ENCODE peak calls at places on chromosomes 1 and 21, in ten cellular contexts. One of them, this sample, is unnamed.

GRCh38 chr1:159778266-159778665 is 2.5 kb upstream of the DUSP23 start:
- DNase-seq in HFF-Myc: no peak
- DNase-seq in stomach: no peak
- DNase-seq in psoas muscle: no peak
- DNase-seq in K562: no peak
- DNase-seq in astrocyte: no peak
- DNase-seq in ovary: no peak
- DNase-seq in IMR-90: no peak
- DNase-seq in heart right ventricle: no peak
- DNase-seq in cardiac muscle cell: no peak
- DNase-seq in this sample: no peak

GRCh38 chr1:231421616-231421970 is 494 bp downstream of the EGLN1 start:
- DNase-seq in HFF-Myc: no peak
- DNase-seq in stomach: peak
- DNase-seq in psoas muscle: no peak
- DNase-seq in K562: no peak
- DNase-seq in astrocyte: no peak
- DNase-seq in ovary: no peak
- DNase-seq in IMR-90: peak
- DNase-seq in heart right ventricle: peak
- DNase-seq in cardiac muscle cell: peak
- DNase-seq in this sample: no peak

GRCh38 chr1:246597340-246597739 is 31.1 kb downstream of the CNST start:
- DNase-seq in HFF-Myc: peak
- DNase-seq in stomach: peak
- DNase-seq in psoas muscle: no peak
- DNase-seq in K562: no peak
- DNase-seq in astrocyte: peak
- DNase-seq in ovary: no peak
- DNase-seq in IMR-90: peak
- DNase-seq in heart right ventricle: no peak
- DNase-seq in cardiac muscle cell: peak
- DNase-seq in this sample: peak

GRCh38 chr1:15714438-15715136 is 21.5 kb upstream of the SLC25A34 start:
- DNase-seq in HFF-Myc: no peak
- DNase-seq in stomach: no peak
- DNase-seq in psoas muscle: no peak
- DNase-seq in K562: no peak
- DNase-seq in astrocyte: peak
- DNase-seq in ovary: no peak
- DNase-seq in IMR-90: peak
- DNase-seq in heart right ventricle: no peak
- DNase-seq in cardiac muscle cell: peak
- DNase-seq in this sample: no peak

GRCh38 chr1:28322209-28322608 is 6.6 kb upstream of the MED18 start:
- DNase-seq in HFF-Myc: no peak
- DNase-seq in stomach: no peak
- DNase-seq in psoas muscle: no peak
- DNase-seq in K562: no peak
- DNase-seq in astrocyte: no peak
- DNase-seq in ovary: no peak
- DNase-seq in IMR-90: no peak
- DNase-seq in heart right ventricle: no peak
- DNase-seq in cardiac muscle cell: no peak
- DNase-seq in this sample: no peak

GRCh38 chr1:18907914-18908845 is 5.8 kb upstream of the ALDH4A1 start:
- DNase-seq in HFF-Myc: no peak
- DNase-seq in stomach: no peak
- DNase-seq in psoas muscle: no peak
- DNase-seq in K562: peak
- DNase-seq in astrocyte: no peak
- DNase-seq in ovary: no peak
- DNase-seq in IMR-90: no peak
- DNase-seq in heart right ventricle: no peak
- DNase-seq in cardiac muscle cell: no peak
- DNase-seq in this sample: no peak

GRCh38 chr1:224579526-224579925 is 36.6 kb upstream of the CNIH3 start:
- DNase-seq in HFF-Myc: peak
- DNase-seq in stomach: no peak
- DNase-seq in psoas muscle: no peak
- DNase-seq in K562: no peak
- DNase-seq in astrocyte: peak
- DNase-seq in ovary: no peak
- DNase-seq in IMR-90: peak
- DNase-seq in heart right ventricle: no peak
- DNase-seq in cardiac muscle cell: no peak
- DNase-seq in this sample: no peak

GRCh38 chr1:77543822-77544448 is 138.5 kb downstream of the ZZZ3 start:
- DNase-seq in HFF-Myc: no peak
- DNase-seq in stomach: no peak
- DNase-seq in psoas muscle: no peak
- DNase-seq in K562: no peak
- DNase-seq in astrocyte: no peak
- DNase-seq in ovary: no peak
- DNase-seq in IMR-90: peak
- DNase-seq in heart right ventricle: no peak
- DNase-seq in cardiac muscle cell: no peak
- DNase-seq in this sample: no peak

GRCh38 chr21:28961927-28962326 is 30.8 kb downstream of the LTN1 start:
- DNase-seq in HFF-Myc: no peak
- DNase-seq in stomach: no peak
- DNase-seq in psoas muscle: no peak
- DNase-seq in K562: no peak
- DNase-seq in astrocyte: no peak
- DNase-seq in ovary: no peak
- DNase-seq in IMR-90: no peak
- DNase-seq in heart right ventricle: no peak
- DNase-seq in cardiac muscle cell: no peak
- DNase-seq in this sample: peak

GRCh38 chr1:25971044-25971881 is 26.6 kb downstream of the PAFAH2 start:
- DNase-seq in HFF-Myc: no peak
- DNase-seq in stomach: no peak
- DNase-seq in psoas muscle: no peak
- DNase-seq in K562: no peak
- DNase-seq in astrocyte: no peak
- DNase-seq in ovary: no peak
- DNase-seq in IMR-90: peak
- DNase-seq in heart right ventricle: no peak
- DNase-seq in cardiac muscle cell: no peak
- DNase-seq in this sample: no peak

DNA sequence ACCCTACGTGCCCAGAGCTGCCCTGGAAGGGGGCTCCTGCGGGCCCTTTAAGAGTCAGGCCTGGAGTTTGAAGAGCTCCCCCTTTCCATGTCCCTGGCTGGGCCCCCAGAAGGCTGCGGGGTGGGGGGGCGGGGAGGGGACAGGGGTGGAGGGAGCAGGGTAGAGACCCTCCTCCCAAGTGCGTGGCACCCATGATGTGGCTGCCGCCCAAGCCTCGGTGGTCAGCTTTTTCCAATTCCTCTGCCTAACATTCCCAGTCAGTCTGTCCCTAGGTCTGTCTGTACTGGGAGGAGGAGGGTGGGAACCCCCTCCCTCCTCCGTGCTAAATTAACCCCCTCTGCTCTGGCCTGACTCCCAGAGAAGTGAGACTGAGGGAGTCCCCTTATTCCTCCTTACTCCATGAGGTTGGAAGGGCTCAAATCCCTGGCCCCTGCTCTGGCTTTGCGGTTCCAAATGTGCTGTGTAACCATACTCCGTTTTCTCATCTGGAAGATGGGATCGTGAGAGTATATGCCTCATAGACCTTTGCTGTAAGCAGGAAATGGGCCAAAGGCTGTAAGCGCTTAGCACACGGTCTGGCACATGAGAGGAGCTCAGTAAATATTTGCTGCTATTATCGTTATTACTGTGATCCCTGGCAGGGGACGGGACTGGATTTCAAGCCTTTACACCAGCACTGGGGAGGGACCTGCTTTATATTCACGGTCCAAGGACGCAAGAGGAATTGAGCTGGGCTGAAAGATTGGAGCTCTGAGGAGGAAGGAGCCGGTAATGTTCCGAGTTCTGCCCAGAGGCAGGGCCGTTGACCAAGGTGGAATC is 653 bp upstream of the COL16A1 start:
- DNase-seq in HFF-Myc: peak
- DNase-seq in stomach: peak
- DNase-seq in psoas muscle: peak
- DNase-seq in K562: no peak
- DNase-seq in astrocyte: peak
- DNase-seq in ovary: no peak
- DNase-seq in IMR-90: peak
- DNase-seq in heart right ventricle: no peak
- DNase-seq in cardiac muscle cell: peak
- DNase-seq in this sample: peak
- H3K4me3 ChIP-seq in HFF-Myc: peak
- H3K4me3 ChIP-seq in stomach: peak
- H3K4me3 ChIP-seq in psoas muscle: peak
- H3K4me3 ChIP-seq in K562: no peak
- H3K4me3 ChIP-seq in astrocyte: peak
- H3K4me3 ChIP-seq in ovary: peak
- H3K4me3 ChIP-seq in IMR-90: peak
- H3K4me3 ChIP-seq in heart right ventricle: peak
- H3K4me3 ChIP-seq in cardiac muscle cell: peak
- H3K4me3 ChIP-seq in this sample: peak

GRCh38 chr1:116881879-116882520 is 27.7 kb upstream of the PTGFRN start:
- DNase-seq in HFF-Myc: no peak
- DNase-seq in stomach: peak
- DNase-seq in psoas muscle: peak
- DNase-seq in K562: peak
- DNase-seq in astrocyte: peak
- DNase-seq in ovary: peak
- DNase-seq in IMR-90: peak
- DNase-seq in heart right ventricle: no peak
- DNase-seq in cardiac muscle cell: peak
- DNase-seq in this sample: no peak
- TF ChIP-seq CTCF in HFF-Myc: peak
- TF ChIP-seq CTCF in stomach: no peak
- TF ChIP-seq CTCF in psoas muscle: no peak
- TF ChIP-seq CTCF in K562: peak
- TF ChIP-seq CTCF in astrocyte: no peak
- TF ChIP-seq CTCF in ovary: no peak
- TF ChIP-seq CTCF in IMR-90: no peak
- TF ChIP-seq CTCF in heart right ventricle: peak
- TF ChIP-seq CTCF in cardiac muscle cell: peak
- TF ChIP-seq CTCF in this sample: peak

DNA sequence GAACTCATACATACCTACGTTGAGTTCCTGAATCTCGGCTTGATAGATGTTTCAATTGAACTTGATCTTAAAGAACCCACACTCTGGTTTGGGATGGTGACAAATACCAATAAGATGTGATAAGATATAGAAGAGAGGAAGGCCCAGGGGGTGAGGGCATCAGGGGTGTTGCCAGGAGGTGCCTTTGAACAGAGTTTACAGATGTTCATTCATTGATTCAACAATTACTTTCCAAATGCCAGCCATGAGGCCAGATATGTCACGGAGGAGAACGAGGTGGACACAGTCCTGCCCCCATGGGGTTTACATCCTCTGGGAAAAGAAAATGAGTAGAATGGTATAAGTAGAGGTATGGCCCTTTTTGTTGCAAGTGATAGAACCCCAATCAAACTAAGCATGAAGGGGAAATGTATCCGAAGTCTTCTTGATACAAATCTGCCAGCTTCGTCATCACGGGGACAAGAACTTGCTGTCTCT is 659 bp downstream of the LRRC71 start:
- DNase-seq in HFF-Myc: no peak
- DNase-seq in stomach: no peak
- DNase-seq in psoas muscle: no peak
- DNase-seq in K562: no peak
- DNase-seq in astrocyte: no peak
- DNase-seq in ovary: no peak
- DNase-seq in IMR-90: no peak
- DNase-seq in heart right ventricle: no peak
- DNase-seq in cardiac muscle cell: no peak
- DNase-seq in this sample: no peak
- H3K4me3 ChIP-seq in HFF-Myc: no peak
- H3K4me3 ChIP-seq in stomach: no peak
- H3K4me3 ChIP-seq in psoas muscle: peak
- H3K4me3 ChIP-seq in K562: no peak
- H3K4me3 ChIP-seq in astrocyte: peak
- H3K4me3 ChIP-seq in ovary: no peak
- H3K4me3 ChIP-seq in IMR-90: no peak
- H3K4me3 ChIP-seq in heart right ventricle: no peak
- H3K4me3 ChIP-seq in cardiac muscle cell: no peak
- H3K4me3 ChIP-seq in this sample: no peak

GRCh38 chr1:162036156-162036555 is 12.5 kb upstream of the OLFML2B start:
- DNase-seq in HFF-Myc: no peak
- DNase-seq in stomach: no peak
- DNase-seq in psoas muscle: no peak
- DNase-seq in K562: no peak
- DNase-seq in astrocyte: peak
- DNase-seq in ovary: no peak
- DNase-seq in IMR-90: no peak
- DNase-seq in heart right ventricle: no peak
- DNase-seq in cardiac muscle cell: no peak
- DNase-seq in this sample: no peak

GRCh38 chr1:162038624-162039023 is 15.0 kb upstream of the OLFML2B start:
- DNase-seq in HFF-Myc: no peak
- DNase-seq in stomach: no peak
- DNase-seq in psoas muscle: no peak
- DNase-seq in K562: no peak
- DNase-seq in astrocyte: no peak
- DNase-seq in ovary: no peak
- DNase-seq in IMR-90: no peak
- DNase-seq in heart right ventricle: no peak
- DNase-seq in cardiac muscle cell: no peak
- DNase-seq in this sample: no peak

GRCh38 chr1:162042361-162042760 is 18.7 kb upstream of the OLFML2B start:
- DNase-seq in HFF-Myc: no peak
- DNase-seq in stomach: no peak
- DNase-seq in psoas muscle: no peak
- DNase-seq in K562: no peak
- DNase-seq in astrocyte: no peak
- DNase-seq in ovary: no peak
- DNase-seq in IMR-90: no peak
- DNase-seq in heart right ventricle: no peak
- DNase-seq in cardiac muscle cell: no peak
- DNase-seq in this sample: no peak

GRCh38 chr1:162035241-162035640 is 11.6 kb upstream of the OLFML2B start:
- DNase-seq in HFF-Myc: no peak
- DNase-seq in stomach: no peak
- DNase-seq in psoas muscle: no peak
- DNase-seq in K562: no peak
- DNase-seq in astrocyte: peak
- DNase-seq in ovary: no peak
- DNase-seq in IMR-90: no peak
- DNase-seq in heart right ventricle: no peak
- DNase-seq in cardiac muscle cell: peak
- DNase-seq in this sample: no peak

DNA sequence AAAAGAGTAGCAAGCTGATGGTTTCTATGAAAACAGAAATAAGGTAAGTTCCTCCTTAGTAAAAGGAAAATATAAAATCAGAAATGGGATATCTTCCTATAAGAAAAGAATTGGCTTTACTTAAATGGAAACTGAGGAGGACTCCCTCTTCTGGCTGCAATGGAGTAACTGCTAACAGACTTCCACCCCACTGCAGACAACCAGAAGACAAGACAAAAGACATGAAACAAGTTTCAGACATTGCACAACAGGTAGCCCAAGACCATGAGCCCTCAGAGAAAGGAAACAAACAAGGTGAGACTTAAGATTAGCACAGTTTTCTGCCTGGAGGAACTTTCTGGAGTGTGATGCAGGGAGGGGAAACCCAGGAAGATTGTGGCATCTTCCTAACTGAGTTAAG is 17.0 kb upstream of the OLFML2B start:
- DNase-seq in HFF-Myc: no peak
- DNase-seq in stomach: no peak
- DNase-seq in psoas muscle: no peak
- DNase-seq in K562: peak
- DNase-seq in astrocyte: no peak
- DNase-seq in ovary: no peak
- DNase-seq in IMR-90: peak
- DNase-seq in heart right ventricle: no peak
- DNase-seq in cardiac muscle cell: peak
- DNase-seq in this sample: no peak
- TF ChIP-seq CTCF in HFF-Myc: peak
- TF ChIP-seq CTCF in stomach: no peak
- TF ChIP-seq CTCF in psoas muscle: no peak
- TF ChIP-seq CTCF in K562: peak
- TF ChIP-seq CTCF in astrocyte: peak
- TF ChIP-seq CTCF in ovary: no peak
- TF ChIP-seq CTCF in IMR-90: peak
- TF ChIP-seq CTCF in heart right ventricle: no peak
- TF ChIP-seq CTCF in cardiac muscle cell: peak
- TF ChIP-seq CTCF in this sample: peak

This sample was measured in LNCaP clone FGC.